ENCODE peak calls at places on chromosomes 1 and 21, in nine cellular contexts. O is neural progenitor cell, Q is neuronal stem cell, M is MM.1S, D is H9, S is endothelial cell of umbilical vein, K is GM23248, T is fibroblast of lung, G is mesendoderm. X is an unnamed sample.

GRCh38 chr1:84156210-84156621 is 12.1 kb downstream of the PRKACB start:
- DNase-seq in O (no peak), Q (no peak), M (no peak), D (no peak), S (peak), K (peak), T (peak), G (no peak), X (no peak)

GRCh38 chr1:203273869-203274602 is 31.3 kb upstream of the BTG2 start:
- DNase-seq in O (peak), Q (no peak), M (peak), D (no peak), S (no peak), K (no peak), T (no peak), G (no peak), X (no peak)

GRCh38 chr1:26302733-26303405 is 3.6 kb downstream of the UBXN11 start:
- DNase-seq in O (no peak), Q (no peak), M (no peak), D (no peak), S (no peak), K (peak), T (peak), G (peak), X (no peak)

GRCh38 chr1:161998811-161999210 is 24.9 kb downstream of the OLFML2B start:
- DNase-seq in O (no peak), Q (no peak), M (no peak), D (no peak), S (no peak), K (no peak), T (no peak), G (no peak), X (no peak)

GRCh38 chr1:10682449-10683365 is 113.7 kb downstream of the CASZ1 start:
- DNase-seq in O (no peak), Q (no peak), M (no peak), D (no peak), S (no peak), K (no peak), T (no peak), G (peak), X (no peak)

GRCh38 chr21:42556960-42557359 is 43.3 kb downstream of the SLC37A1 start:
- DNase-seq in O (no peak), Q (no peak), M (no peak), D (no peak), S (no peak), K (no peak), T (no peak), G (no peak), X (no peak)

GRCh38 chr1:201653883-201654282 is 115.0 kb downstream of the NAV1 start:
- DNase-seq in O (no peak), Q (no peak), M (no peak), D (no peak), S (no peak), K (peak), T (no peak), G (no peak), X (no peak)

GRCh38 chr1:172726740-172727139 is 67.8 kb downstream of the FASLG start:
- DNase-seq in O (no peak), Q (no peak), M (no peak), D (no peak), S (no peak), K (no peak), T (no peak), G (no peak), X (no peak)

GRCh38 chr1:226679853-226680516 is 59.1 kb downstream of the ITPKB start:
- DNase-seq in O (peak), Q (peak), M (no peak), D (peak), S (peak), K (peak), T (peak), G (peak), X (peak)

DNA sequence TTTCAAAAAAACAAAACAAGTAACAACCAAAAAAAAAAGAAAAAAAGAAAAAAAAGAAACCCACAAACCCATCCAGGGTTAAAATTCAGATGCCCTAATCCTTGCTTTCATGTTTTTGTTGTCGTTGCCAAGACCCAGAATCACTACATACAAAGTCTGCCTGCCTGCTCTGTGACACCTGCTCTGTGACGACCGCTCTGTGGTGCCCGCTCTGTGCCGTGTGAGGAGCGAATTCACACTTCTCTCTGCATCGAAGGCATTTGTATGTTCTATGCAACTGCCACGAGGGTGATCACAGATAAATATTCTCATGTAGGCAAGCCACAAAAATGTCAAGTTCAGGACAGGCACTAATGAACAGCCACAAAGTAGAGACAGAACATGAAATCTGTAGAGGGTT is 178.6 kb downstream of the SLC45A1 start:
- DNase-seq in O (no peak), Q (no peak), M (no peak), D (no peak), S (no peak), K (no peak), T (no peak), G (no peak), X (no peak)
- H3K9ac ChIP-seq in O (no peak), Q (no peak), M (no peak), D (no peak), S (no peak), K (no peak), T (no peak), G (no peak), X (no peak)

DNA sequence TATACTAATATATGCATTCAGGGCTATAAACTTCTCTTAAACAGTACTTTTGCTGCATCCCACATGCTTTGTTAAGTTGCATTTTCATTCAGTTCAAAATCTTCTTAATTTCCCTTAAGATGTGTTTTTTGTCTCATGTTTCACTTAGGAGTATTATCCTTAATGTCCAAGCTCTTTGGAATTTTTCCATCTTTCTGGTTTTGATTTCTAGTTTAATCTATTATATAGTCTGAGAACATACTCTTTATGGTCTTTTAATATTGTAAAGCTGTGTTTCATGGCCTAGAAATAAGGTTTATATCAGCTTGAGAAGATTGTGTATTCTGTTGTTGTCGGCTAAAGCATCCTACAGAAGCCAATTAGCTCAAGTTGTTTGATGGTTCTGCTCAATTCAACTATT is 1041.8 kb downstream of the PLA2G4A start:
- DNase-seq in O (no peak), Q (no peak), M (no peak), D (no peak), S (no peak), K (no peak), T (no peak), G (no peak), X (no peak)
- H3K27ac ChIP-seq in O (no peak), Q (no peak), M (no peak), D (no peak), S (no peak), K (no peak), T (no peak), G (no peak), X (no peak)

GRCh38 chr1:27367160-27367650 is 444 bp upstream of the MAP3K6 start:
- DNase-seq in O (no peak), Q (no peak), M (no peak), D (no peak), S (no peak), K (no peak), T (no peak), G (no peak), X (no peak)
- H3K9ac ChIP-seq in O (no peak), Q (peak), M (peak), D (peak), S (peak), K (peak), T (peak), G (peak), X (peak)

GRCh38 chr1:34884536-34884935 is 25.0 kb upstream of the SMIM12 start:
- DNase-seq in O (no peak), Q (no peak), M (no peak), D (no peak), S (no peak), K (no peak), T (no peak), G (no peak), X (no peak)

GRCh38 chr1:34874581-34874980 is 15.0 kb upstream of the SMIM12 start:
- DNase-seq in O (no peak), Q (no peak), M (no peak), D (no peak), S (no peak), K (no peak), T (no peak), G (peak), X (no peak)

GRCh38 chr1:34876406-34876805 is 16.9 kb upstream of the SMIM12 start:
- DNase-seq in O (no peak), Q (no peak), M (no peak), D (no peak), S (no peak), K (no peak), T (no peak), G (no peak), X (no peak)

GRCh38 chr1:34884961-34885360 is 25.4 kb upstream of the SMIM12 start:
- DNase-seq in O (peak), Q (no peak), M (no peak), D (peak), S (no peak), K (no peak), T (no peak), G (peak), X (no peak)

DNA sequence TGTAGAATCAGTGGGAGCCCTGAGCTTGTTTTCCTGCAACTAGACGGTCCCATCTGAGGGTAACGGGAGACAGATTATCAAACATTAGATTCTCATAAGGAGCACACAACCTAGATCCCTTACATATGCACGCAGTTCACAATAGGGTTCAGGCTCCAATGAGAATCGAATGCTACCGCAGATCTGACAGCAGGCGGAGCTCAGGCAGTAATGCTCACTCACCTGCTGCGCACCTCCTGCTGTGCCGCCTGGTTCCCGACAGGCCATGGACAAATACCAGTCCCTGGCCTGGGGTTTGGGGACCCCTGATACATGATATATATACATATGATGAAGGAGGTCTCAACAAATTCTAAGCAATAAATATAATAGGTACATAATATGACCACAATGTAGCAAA is 19.7 kb upstream of the SMIM12 start:
- DNase-seq in O (peak), Q (no peak), M (no peak), D (peak), S (no peak), K (no peak), T (no peak), G (peak), X (no peak)
- H3K27ac ChIP-seq in O (no peak), Q (no peak), M (no peak), D (no peak), S (no peak), K (no peak), T (no peak), G (no peak), X (no peak)

DNA sequence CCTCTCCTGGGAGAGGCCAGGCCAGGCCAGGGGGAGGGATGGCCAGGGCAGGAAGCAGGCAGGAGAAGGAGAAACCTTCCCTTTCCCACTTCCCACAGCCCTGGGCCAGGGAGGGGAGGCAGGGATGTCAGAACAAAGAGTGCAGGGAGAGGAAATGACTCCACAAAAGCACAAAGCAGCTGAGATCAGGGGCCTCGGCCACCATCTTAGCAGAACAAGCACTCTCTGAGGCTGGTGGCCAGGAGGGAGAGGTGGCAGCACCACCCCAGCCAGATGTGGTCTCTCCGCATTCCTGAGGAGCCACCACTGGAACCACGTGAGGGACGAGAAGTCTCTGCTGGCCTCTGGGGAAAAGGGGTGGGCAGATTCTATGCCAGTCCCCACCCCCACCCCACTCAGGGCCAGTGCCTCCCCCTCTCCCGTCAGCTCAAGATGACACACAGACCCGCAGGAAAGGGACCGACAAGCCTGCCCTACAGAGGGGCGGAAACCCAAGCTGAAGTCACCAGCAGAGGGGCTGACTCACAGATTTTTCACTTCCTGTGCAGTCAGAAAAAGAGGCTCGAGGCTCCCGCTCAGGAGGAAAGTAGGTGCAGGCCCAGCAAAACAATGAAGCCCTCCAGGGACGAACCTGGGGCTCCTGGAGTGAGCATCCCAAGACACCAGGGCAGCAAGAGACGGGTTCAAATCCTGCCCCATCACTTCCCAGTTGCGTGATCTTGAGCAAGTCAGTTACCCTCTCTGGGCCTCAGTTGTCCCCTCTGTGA is 24.1 kb upstream of the ALDH4A1 start:
- DNase-seq in O (no peak), Q (no peak), M (peak), D (no peak), S (peak), K (peak), T (peak), G (peak), X (peak)
- H3K9ac ChIP-seq in O (no peak), Q (peak), M (peak), D (no peak), S (peak), K (peak), T (peak), G (no peak), X (peak)

GRCh38 chr1:6867688-6868370 is 82.6 kb downstream of the CAMTA1 start:
- DNase-seq in O (peak), Q (no peak), M (no peak), D (no peak), S (no peak), K (no peak), T (no peak), G (peak), X (no peak)

GRCh38 chr1:6870571-6870970 is 85.3 kb downstream of the CAMTA1 start:
- DNase-seq in O (no peak), Q (no peak), M (no peak), D (no peak), S (no peak), K (peak), T (peak), G (no peak), X (no peak)

GRCh38 chr1:6870086-6870485 is 84.8 kb downstream of the CAMTA1 start:
- DNase-seq in O (no peak), Q (no peak), M (no peak), D (no peak), S (no peak), K (peak), T (peak), G (no peak), X (no peak)

GRCh38 chr1:6868371-6869001 is 83.2 kb downstream of the CAMTA1 start:
- DNase-seq in O (no peak), Q (no peak), M (peak), D (no peak), S (no peak), K (no peak), T (peak), G (no peak), X (no peak)

GRCh38 chr1:6869002-6869380 is 83.7 kb downstream of the CAMTA1 start:
- DNase-seq in O (peak), Q (no peak), M (no peak), D (no peak), S (no peak), K (no peak), T (no peak), G (no peak), X (no peak)
- H3K27ac ChIP-seq in O (peak), Q (peak), M (peak), D (no peak), S (no peak), K (no peak), T (peak), G (no peak), X (peak)

GRCh38 chr1:91303165-91303564 is 101.5 kb downstream of the HFM1 start:
- DNase-seq in O (no peak), Q (no peak), M (no peak), D (no peak), S (no peak), K (no peak), T (no peak), G (no peak), X (no peak)
- H3K9ac ChIP-seq in O (no peak), Q (no peak), M (no peak), D (no peak), S (no peak), K (no peak), T (no peak), G (no peak), X (no peak)

X was measured in keratinocyte.